ENCODE peak calls at places on chromosomes 4 and X, in nine cellular contexts. Z is naive thymus-derived CD4-positive, alpha-beta T cell; F is uterus; V is GM12878; P is left ventricle myocardium inferior; W is cardiac muscle cell; X is adrenal gland; C is fibroblast of lung; U is PC-9. M is an unnamed sample.
A peak's percentile ranks its signal among the peaks of the same experiment; 100 is the strongest.

GRCh38 chr4:174282836-174283506 is 496 bp downstream of the FBXO8 start:
- DNase-seq in P (peak; percentile 69), U (peak; percentile 71), Z (peak; percentile 79), F (peak; percentile 79), X (peak; percentile 83), V (peak; percentile 86), C (peak; percentile 96), W (peak; percentile 89), M (peak; percentile 53)

GRCh38 chrX:34653811-34654210 is 3.3 kb downstream of the TMEM47 start:
- DNase-seq in P (no peak), V (no peak), C (peak; percentile 44), X (no peak), Z (no peak), U (no peak), F (no peak), W (peak; percentile 9), M (no peak)

GRCh38 chrX:100677616-100678181 is 33.7 kb downstream of the SRPX2 start:
- DNase-seq in V (no peak), X (no peak), W (no peak), C (peak; percentile 20), Z (no peak), P (no peak), U (no peak), F (peak; percentile 34), M (no peak)

GRCh38 chrX:99172958-99173357 is 1237.1 kb downstream of the PCDH19 start:
- DNase-seq in X (no peak), W (no peak), P (no peak), U (no peak), F (no peak), C (no peak), V (no peak), Z (no peak), M (no peak)

GRCh38 chr4:114017120-114017917 is 37.9 kb upstream of the ARSJ start:
- DNase-seq in U (no peak), F (no peak), V (no peak), W (no peak), X (no peak), C (peak; percentile 35), Z (no peak), P (no peak), M (no peak)

GRCh38 chr4:38859501-38859900 is 2.9 kb upstream of the TLR6 start:
- DNase-seq in W (no peak), V (no peak), P (no peak), Z (no peak), X (no peak), U (no peak), C (no peak), F (no peak), M (no peak)

GRCh38 chr4:20354120-20354519 is 102.4 kb downstream of the SLIT2 start:
- DNase-seq in C (no peak), U (no peak), X (no peak), W (peak; percentile 17), P (no peak), F (no peak), Z (no peak), V (no peak), M (no peak)

GRCh38 chr4:175339100-175339707 is 421.0 kb downstream of the ADAM29 start:
- DNase-seq in X (no peak), F (no peak), U (no peak), C (peak; percentile 27), W (no peak), V (no peak), Z (no peak), P (no peak), M (no peak)

GRCh38 chr4:158169931-158170690 is 2.7 kb downstream of the GASK1B start:
- DNase-seq in F (no peak), P (no peak), X (no peak), C (peak; percentile 48), Z (no peak), U (no peak), W (no peak), V (no peak), M (no peak)

GRCh38 chrX:111719426-111720210 is 38.6 kb downstream of the ALG13 start:
- DNase-seq in X (no peak), C (peak; percentile 6), V (no peak), F (no peak), W (no peak), P (no peak), U (no peak), Z (no peak), M (no peak)

GRCh38 chr4:97123573-97123972 is 1019.7 kb downstream of the STPG2 start:
- DNase-seq in Z (no peak), P (no peak), V (no peak), X (no peak), C (no peak), F (no peak), U (no peak), W (no peak), M (no peak)

GRCh38 chr4:17616283-17616682 is 1.8 kb downstream of the MED28 start:
- DNase-seq in U (no peak), F (no peak), X (no peak), C (no peak), V (no peak), P (no peak), Z (no peak), W (no peak), M (no peak)

GRCh38 chr4:139606600-139607301 is 50.7 kb upstream of the SETD7 start:
- DNase-seq in C (peak; percentile 44), F (no peak), X (no peak), P (no peak), U (peak; percentile 22), Z (peak; percentile 4), W (no peak), V (no peak), M (no peak)

GRCh38 chrX:13652256-13653021 is 502 bp upstream of the TCEANC start:
- DNase-seq in V (no peak), F (peak; percentile 39), C (peak; percentile 97), Z (no peak), W (no peak), U (peak; percentile 10), P (no peak), X (no peak), M (no peak)

GRCh38 chr4:88843067-88843723 is 145.6 kb upstream of the NAP1L5 start:
- DNase-seq in U (no peak), F (no peak), Z (no peak), X (no peak), V (no peak), C (peak; percentile 57), W (no peak), P (no peak), M (no peak)

DNA sequence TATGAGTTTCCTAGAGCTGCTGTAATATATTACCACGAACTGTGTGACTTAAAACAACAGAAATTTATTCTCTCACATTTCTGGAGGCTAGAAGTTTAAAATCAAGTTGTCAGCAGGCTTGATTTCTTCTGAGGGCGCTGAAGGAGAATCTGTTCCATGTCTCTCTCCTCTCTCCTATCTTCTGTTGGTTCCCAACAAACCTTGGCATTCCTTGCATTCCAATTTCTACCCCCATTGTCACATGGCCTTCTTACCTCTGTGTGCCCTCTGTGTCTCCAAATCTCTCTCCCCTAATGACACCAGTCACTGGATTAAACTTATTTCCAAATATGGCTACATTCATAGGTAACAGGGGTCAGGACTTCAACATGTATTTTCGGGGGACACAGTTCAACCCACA is 672.7 kb downstream of the RPA4 start:
- DNase-seq in Z (no peak), W (peak; percentile 5), X (no peak), P (no peak), V (no peak), F (no peak), C (no peak), U (no peak), M (no peak)
- H3K4me3 ChIP-seq in Z (no peak overlapping the region), W (no peak overlapping the region), X (no peak overlapping the region), P (no peak overlapping the region), V (no peak overlapping the region), F (no peak overlapping the region), C (no peak overlapping the region), U (no peak overlapping the region), M (no peak overlapping the region)

GRCh38 chrX:17473021-17473420 is 98.0 kb downstream of the NHS start:
- DNase-seq in V (no peak), P (no peak), C (no peak), F (no peak), Z (no peak), X (no peak), W (no peak), U (no peak), M (no peak)
- H3K27ac ChIP-seq in V (no peak overlapping the region), P (no peak overlapping the region), C (no peak overlapping the region), F (no peak overlapping the region), Z (no peak overlapping the region), X (no peak overlapping the region), W (no peak overlapping the region), U (no peak overlapping the region), M (no peak overlapping the region)

DNA sequence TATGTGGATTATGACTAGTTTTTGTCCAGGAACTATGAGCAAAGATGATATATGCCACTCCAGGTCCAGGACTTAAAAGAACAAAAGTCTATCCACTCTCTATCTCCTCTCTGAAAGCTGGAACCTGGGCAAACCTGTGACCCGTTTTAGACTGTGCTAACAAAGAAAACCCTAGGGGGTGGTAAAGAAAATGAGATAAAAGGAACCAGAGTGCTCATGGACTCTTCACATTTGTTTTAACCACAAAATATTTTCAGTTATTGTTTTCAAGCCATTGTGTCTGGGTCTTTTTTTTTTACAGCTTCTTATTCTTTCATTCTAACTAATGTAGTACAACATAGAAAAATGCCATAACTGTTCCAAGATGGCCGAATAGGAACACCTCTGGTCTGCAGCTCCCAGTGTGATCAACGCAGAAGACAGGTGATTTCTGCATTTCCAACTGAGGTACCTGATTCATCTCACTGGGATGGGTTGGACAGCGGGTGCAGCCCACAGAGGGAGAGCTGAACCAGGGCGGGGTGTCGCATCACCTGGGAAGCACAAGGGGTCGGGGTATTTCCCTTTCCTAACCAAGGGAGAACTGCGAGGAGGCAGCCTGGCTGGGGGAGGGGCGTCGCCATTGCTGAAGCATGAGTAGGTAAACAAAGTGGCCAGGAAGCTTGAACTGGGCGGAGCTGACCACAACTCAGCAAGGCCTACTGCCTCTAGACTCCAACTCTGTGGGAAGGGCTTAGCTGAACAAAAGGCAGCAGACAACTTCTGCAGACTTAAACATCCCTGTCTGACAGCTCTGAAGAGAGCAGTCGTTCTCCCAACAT is 45.1 kb downstream of the CHM start:
- DNase-seq in F (no peak), X (no peak), C (peak; percentile 49), Z (peak; percentile 11), W (peak; percentile 19), P (no peak), U (peak; percentile 72), V (no peak), M (no peak)
- H3K4me3 ChIP-seq in F (no peak overlapping the region), X (no peak overlapping the region), C (no peak overlapping the region), Z (no peak overlapping the region), W (no peak overlapping the region), P (no peak overlapping the region), U (no peak overlapping the region), V (no peak overlapping the region), M (no peak overlapping the region)

GRCh38 chrX:33188286-33188685 is 23.1 kb downstream of the DMD start:
- DNase-seq in X (no peak), W (peak; percentile 34), F (no peak), P (no peak), C (no peak), Z (no peak), U (no peak), V (no peak), M (no peak)
- H3K27ac ChIP-seq in X (no peak overlapping the region), W (peak overlapping the region; percentile 42), F (peak overlapping the region; percentile 28), P (no peak overlapping the region), C (no peak overlapping the region), Z (no peak overlapping the region), U (no peak overlapping the region), V (no peak overlapping the region), M (no peak overlapping the region)

M was measured in pancreas.